ENCODE peak calls at places on chromosomes 6 and 20, in eight cellular contexts. One of them, this sample, is unnamed.
A peak's percentile ranks its signal among the peaks of the same experiment; 100 is the strongest.

GRCh38 chr20:38001173-38001875 is 31.9 kb downstream of the TTI1 start:
- DNase-seq in astrocyte: peak; percentile 78
- DNase-seq in nephron progenitor cell: no peak
- DNase-seq in endothelial cell: no peak
- DNase-seq in A549: no peak
- DNase-seq in GM12864: no peak
- DNase-seq in lower leg skin: no peak
- DNase-seq in endothelial cell of umbilical vein: peak; percentile 76
- DNase-seq in this sample: no peak

GRCh38 chr6:106514281-106514885 is 114.9 kb downstream of the RTN4IP1 start:
- DNase-seq in astrocyte: no peak
- DNase-seq in nephron progenitor cell: no peak
- DNase-seq in endothelial cell: no peak
- DNase-seq in A549: no peak
- DNase-seq in GM12864: no peak
- DNase-seq in lower leg skin: no peak
- DNase-seq in endothelial cell of umbilical vein: no peak
- DNase-seq in this sample: no peak

GRCh38 chr20:48538856-48539255 is 288.9 kb downstream of the PREX1 start:
- DNase-seq in astrocyte: peak; percentile 12
- DNase-seq in nephron progenitor cell: no peak
- DNase-seq in endothelial cell: no peak
- DNase-seq in A549: no peak
- DNase-seq in GM12864: no peak
- DNase-seq in lower leg skin: no peak
- DNase-seq in endothelial cell of umbilical vein: no peak
- DNase-seq in this sample: no peak

GRCh38 chr6:18155864-18156396 is 708 bp downstream of the KDM1B start:
- DNase-seq in astrocyte: peak; percentile 31
- DNase-seq in nephron progenitor cell: peak; percentile 36
- DNase-seq in endothelial cell: peak; percentile 35
- DNase-seq in A549: peak; percentile 76
- DNase-seq in GM12864: peak; percentile 60
- DNase-seq in lower leg skin: peak; percentile 90
- DNase-seq in endothelial cell of umbilical vein: peak; percentile 40
- DNase-seq in this sample: peak; percentile 66

GRCh38 chr6:169618526-169619490 is 83.0 kb downstream of the WDR27 start:
- DNase-seq in astrocyte: peak; percentile 97
- DNase-seq in nephron progenitor cell: no peak
- DNase-seq in endothelial cell: no peak
- DNase-seq in A549: no peak
- DNase-seq in GM12864: no peak
- DNase-seq in lower leg skin: no peak
- DNase-seq in endothelial cell of umbilical vein: no peak
- DNase-seq in this sample: no peak

GRCh38 chr20:49323622-49324238 is 45.9 kb upstream of the ZNFX1 start:
- DNase-seq in astrocyte: peak; percentile 86
- DNase-seq in nephron progenitor cell: no peak
- DNase-seq in endothelial cell: peak; percentile 42
- DNase-seq in A549: no peak
- DNase-seq in GM12864: no peak
- DNase-seq in lower leg skin: no peak
- DNase-seq in endothelial cell of umbilical vein: peak; percentile 89
- DNase-seq in this sample: peak; percentile 36

GRCh38 chr6:47047479-47048411 is 5.6 kb upstream of the ADGRF1 start:
- DNase-seq in astrocyte: peak; percentile 83
- DNase-seq in nephron progenitor cell: peak; percentile 47
- DNase-seq in endothelial cell: peak; percentile 63
- DNase-seq in A549: peak; percentile 17
- DNase-seq in GM12864: peak; percentile 39
- DNase-seq in lower leg skin: no peak
- DNase-seq in endothelial cell of umbilical vein: peak; percentile 94
- DNase-seq in this sample: peak; percentile 36

GRCh38 chr6:80457044-80457933 is 350.8 kb downstream of the BCKDHB start:
- DNase-seq in astrocyte: peak; percentile 97
- DNase-seq in nephron progenitor cell: no peak
- DNase-seq in endothelial cell: no peak
- DNase-seq in A549: no peak
- DNase-seq in GM12864: no peak
- DNase-seq in lower leg skin: peak; percentile 84
- DNase-seq in endothelial cell of umbilical vein: peak; percentile 94
- DNase-seq in this sample: no peak

GRCh38 chr20:23257848-23258746 is 92.5 kb upstream of the NXT1 start:
- DNase-seq in astrocyte: peak; percentile 88
- DNase-seq in nephron progenitor cell: no peak
- DNase-seq in endothelial cell: no peak
- DNase-seq in A549: no peak
- DNase-seq in GM12864: no peak
- DNase-seq in lower leg skin: no peak
- DNase-seq in endothelial cell of umbilical vein: peak; percentile 97
- DNase-seq in this sample: no peak

GRCh38 chr6:52576392-52577021 is 353 bp downstream of the TRAM2 start:
- DNase-seq in astrocyte: peak; percentile 72
- DNase-seq in nephron progenitor cell: no peak
- DNase-seq in endothelial cell: peak; percentile 66
- DNase-seq in A549: peak; percentile 67
- DNase-seq in GM12864: peak; percentile 62
- DNase-seq in lower leg skin: peak; percentile 94
- DNase-seq in endothelial cell of umbilical vein: peak; percentile 87
- DNase-seq in this sample: peak; percentile 81

GRCh38 chr20:46970937-46971630 is 76.4 kb downstream of the EYA2 start:
- DNase-seq in astrocyte: peak; percentile 66
- DNase-seq in nephron progenitor cell: peak; percentile 27
- DNase-seq in endothelial cell: peak; percentile 39
- DNase-seq in A549: peak; percentile 92
- DNase-seq in GM12864: no peak
- DNase-seq in lower leg skin: peak; percentile 46
- DNase-seq in endothelial cell of umbilical vein: peak; percentile 24
- DNase-seq in this sample: no peak

GRCh38 chr6:160076009-160076408 is 45.6 kb upstream of the SLC22A1 start:
- DNase-seq in astrocyte: no peak
- DNase-seq in nephron progenitor cell: no peak
- DNase-seq in endothelial cell: no peak
- DNase-seq in A549: no peak
- DNase-seq in GM12864: no peak
- DNase-seq in lower leg skin: no peak
- DNase-seq in endothelial cell of umbilical vein: no peak
- DNase-seq in this sample: no peak

GRCh38 chr6:30915591-30915946 is 1.5 kb downstream of the VARS2 start:
- DNase-seq in astrocyte: peak; percentile 40
- DNase-seq in nephron progenitor cell: peak; percentile 25
- DNase-seq in endothelial cell: peak; percentile 25
- DNase-seq in A549: peak; percentile 79
- DNase-seq in GM12864: peak; percentile 21
- DNase-seq in lower leg skin: no peak
- DNase-seq in endothelial cell of umbilical vein: peak; percentile 75
- DNase-seq in this sample: peak; percentile 84

GRCh38 chr6:158665332-158665731 is 15.5 kb downstream of the SYTL3 start:
- DNase-seq in astrocyte: no peak
- DNase-seq in nephron progenitor cell: no peak
- DNase-seq in endothelial cell: no peak
- DNase-seq in A549: no peak
- DNase-seq in GM12864: no peak
- DNase-seq in lower leg skin: peak; percentile 49
- DNase-seq in endothelial cell of umbilical vein: no peak
- DNase-seq in this sample: no peak

GRCh38 chr6:158662607-158663464 is 13.0 kb downstream of the SYTL3 start:
- DNase-seq in astrocyte: peak; percentile 69
- DNase-seq in nephron progenitor cell: peak; percentile 16
- DNase-seq in endothelial cell: no peak
- DNase-seq in A549: no peak
- DNase-seq in GM12864: no peak
- DNase-seq in lower leg skin: no peak
- DNase-seq in endothelial cell of umbilical vein: no peak
- DNase-seq in this sample: no peak

GRCh38 chr6:158660331-158660730 is 10.5 kb downstream of the SYTL3 start:
- DNase-seq in astrocyte: no peak
- DNase-seq in nephron progenitor cell: no peak
- DNase-seq in endothelial cell: no peak
- DNase-seq in A549: peak; percentile 54
- DNase-seq in GM12864: no peak
- DNase-seq in lower leg skin: no peak
- DNase-seq in endothelial cell of umbilical vein: no peak
- DNase-seq in this sample: peak; percentile 65

GRCh38 chr6:158663465-158664167 is 13.8 kb downstream of the SYTL3 start:
- DNase-seq in astrocyte: no peak
- DNase-seq in nephron progenitor cell: no peak
- DNase-seq in endothelial cell: no peak
- DNase-seq in A549: no peak
- DNase-seq in GM12864: no peak
- DNase-seq in lower leg skin: no peak
- DNase-seq in endothelial cell of umbilical vein: no peak
- DNase-seq in this sample: no peak

DNA sequence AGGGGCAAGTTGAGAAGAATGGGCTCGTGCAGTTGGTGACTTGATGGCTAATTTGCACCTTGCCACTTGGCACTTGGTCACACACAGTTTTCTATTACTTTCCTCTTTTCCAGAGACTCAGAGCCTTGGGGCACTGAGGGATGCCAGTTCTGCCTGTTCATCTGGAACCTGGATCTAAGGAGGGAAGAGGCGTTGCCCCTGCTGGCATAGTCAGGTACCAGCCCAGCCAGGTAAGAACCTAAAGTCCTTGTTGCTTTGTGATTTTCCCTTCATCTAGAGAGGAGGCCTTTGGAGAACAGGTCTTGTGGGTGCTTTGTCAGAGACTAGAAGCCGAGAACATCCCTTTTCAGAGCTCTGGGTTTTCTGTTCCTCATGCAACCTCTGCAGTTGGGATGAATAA is 11.3 kb downstream of the SYTL3 start:
- DNase-seq in astrocyte: no peak
- DNase-seq in nephron progenitor cell: no peak
- DNase-seq in endothelial cell: no peak
- DNase-seq in A549: no peak
- DNase-seq in GM12864: no peak
- DNase-seq in lower leg skin: no peak
- DNase-seq in endothelial cell of umbilical vein: no peak
- DNase-seq in this sample: no peak
- TF ChIP-seq CTCF in astrocyte: no peak
- TF ChIP-seq CTCF in nephron progenitor cell: no peak
- TF ChIP-seq CTCF in endothelial cell: no peak
- TF ChIP-seq CTCF in A549: no peak
- TF ChIP-seq CTCF in GM12864: peak; percentile 11
- TF ChIP-seq CTCF in lower leg skin: no peak
- TF ChIP-seq CTCF in endothelial cell of umbilical vein: no peak
- TF ChIP-seq CTCF in this sample: no peak

DNA sequence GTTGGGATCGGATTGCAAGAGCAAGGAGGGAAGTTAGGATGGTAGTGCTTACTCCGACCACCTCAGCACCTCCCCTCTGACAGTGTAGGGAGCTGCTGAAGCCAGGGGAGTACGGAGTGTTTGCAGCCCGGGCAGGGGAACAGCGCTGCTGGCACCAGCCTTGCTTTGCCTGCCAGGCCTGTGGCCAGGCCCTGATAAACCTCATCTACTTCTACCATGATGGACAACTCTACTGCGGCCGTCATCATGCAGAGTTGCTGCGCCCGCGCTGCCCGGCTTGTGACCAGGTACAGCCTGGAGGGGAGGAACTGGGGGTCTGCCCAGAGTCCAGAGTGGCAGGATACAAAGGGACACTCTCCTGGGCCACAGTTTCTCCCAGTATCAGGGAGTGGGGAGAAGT is 2.2 kb upstream of the TOMM6 start:
- DNase-seq in astrocyte: no peak
- DNase-seq in nephron progenitor cell: no peak
- DNase-seq in endothelial cell: no peak
- DNase-seq in A549: no peak
- DNase-seq in GM12864: no peak
- DNase-seq in lower leg skin: no peak
- DNase-seq in endothelial cell of umbilical vein: no peak
- DNase-seq in this sample: no peak
- TF ChIP-seq CTCF in astrocyte: no peak
- TF ChIP-seq CTCF in nephron progenitor cell: no peak
- TF ChIP-seq CTCF in endothelial cell: no peak
- TF ChIP-seq CTCF in A549: no peak
- TF ChIP-seq CTCF in GM12864: no peak
- TF ChIP-seq CTCF in lower leg skin: no peak
- TF ChIP-seq CTCF in endothelial cell of umbilical vein: no peak
- TF ChIP-seq CTCF in this sample: no peak

DNA sequence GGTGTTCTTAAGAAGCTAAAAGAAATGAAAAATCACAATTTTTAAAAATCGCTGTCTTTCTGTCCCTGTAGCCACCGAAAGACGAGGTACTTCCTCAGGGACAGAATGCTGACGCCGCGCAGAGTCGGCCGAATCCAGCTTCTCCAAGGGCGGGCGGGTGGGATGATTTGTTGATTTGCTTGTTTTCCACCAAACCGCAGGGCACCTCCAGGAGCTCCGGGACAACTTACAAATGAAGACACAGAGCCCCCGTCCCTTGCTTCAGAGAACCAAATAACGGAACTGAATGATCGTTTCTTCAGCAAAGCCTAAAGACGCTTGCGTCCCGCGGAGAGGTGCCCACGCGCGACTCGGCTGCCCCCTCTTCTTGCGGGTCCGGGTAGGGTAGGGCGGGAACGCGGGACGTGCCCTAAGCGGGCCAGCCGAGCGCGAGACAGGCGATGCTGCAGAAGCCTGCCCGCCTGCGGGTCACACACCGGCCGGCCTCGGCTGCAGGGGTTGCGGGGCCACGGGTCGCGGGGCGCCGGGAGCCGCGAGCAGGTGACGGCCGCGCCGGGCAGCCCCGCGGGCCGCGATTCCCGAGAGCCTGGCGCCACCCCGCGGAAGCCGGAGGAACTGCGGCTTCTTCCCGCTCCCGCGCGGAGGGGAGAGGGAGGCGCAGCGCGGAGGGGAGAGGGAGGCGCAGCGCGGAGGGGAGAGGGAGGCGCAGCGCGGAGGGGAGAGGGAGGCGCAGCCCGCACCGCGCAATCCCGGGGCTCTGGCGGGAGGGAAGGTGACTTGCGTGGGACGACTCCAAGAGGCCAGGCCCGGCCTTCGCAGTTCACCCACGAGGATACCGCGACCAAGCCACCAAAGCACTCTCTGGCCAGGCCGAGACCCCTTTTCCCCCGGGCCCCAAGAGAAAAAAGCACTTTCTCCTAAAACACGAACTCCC is 7.7 kb upstream of the FOXF2 start:
- DNase-seq in astrocyte: no peak
- DNase-seq in nephron progenitor cell: peak; percentile 90
- DNase-seq in endothelial cell: peak; percentile 91
- DNase-seq in A549: no peak
- DNase-seq in GM12864: no peak
- DNase-seq in lower leg skin: no peak
- DNase-seq in endothelial cell of umbilical vein: peak; percentile 3
- DNase-seq in this sample: peak; percentile 76
- TF ChIP-seq CTCF in astrocyte: peak; percentile 39
- TF ChIP-seq CTCF in nephron progenitor cell: peak; percentile 68
- TF ChIP-seq CTCF in endothelial cell: peak; percentile 99
- TF ChIP-seq CTCF in A549: peak; percentile 75
- TF ChIP-seq CTCF in GM12864: peak; percentile 68
- TF ChIP-seq CTCF in lower leg skin: no peak
- TF ChIP-seq CTCF in endothelial cell of umbilical vein: peak; percentile 74
- TF ChIP-seq CTCF in this sample: peak; percentile 89

GRCh38 chr6:82589509-82590206 is 226.0 kb downstream of the TPBG start:
- DNase-seq in astrocyte: peak; percentile 93
- DNase-seq in nephron progenitor cell: no peak
- DNase-seq in endothelial cell: peak; percentile 18
- DNase-seq in A549: peak; percentile 26
- DNase-seq in GM12864: no peak
- DNase-seq in lower leg skin: no peak
- DNase-seq in endothelial cell of umbilical vein: peak; percentile 3
- DNase-seq in this sample: no peak

GRCh38 chr6:82588859-82589412 is 225.3 kb downstream of the TPBG start:
- DNase-seq in astrocyte: no peak
- DNase-seq in nephron progenitor cell: no peak
- DNase-seq in endothelial cell: no peak
- DNase-seq in A549: no peak
- DNase-seq in GM12864: no peak
- DNase-seq in lower leg skin: no peak
- DNase-seq in endothelial cell of umbilical vein: no peak
- DNase-seq in this sample: no peak

GRCh38 chr6:82588020-82588419 is 224.4 kb downstream of the TPBG start:
- DNase-seq in astrocyte: no peak
- DNase-seq in nephron progenitor cell: no peak
- DNase-seq in endothelial cell: no peak
- DNase-seq in A549: no peak
- DNase-seq in GM12864: no peak
- DNase-seq in lower leg skin: no peak
- DNase-seq in endothelial cell of umbilical vein: no peak
- DNase-seq in this sample: no peak
- TF ChIP-seq CTCF in astrocyte: no peak
- TF ChIP-seq CTCF in nephron progenitor cell: no peak
- TF ChIP-seq CTCF in endothelial cell: no peak
- TF ChIP-seq CTCF in A549: no peak
- TF ChIP-seq CTCF in GM12864: no peak
- TF ChIP-seq CTCF in lower leg skin: no peak
- TF ChIP-seq CTCF in endothelial cell of umbilical vein: no peak
- TF ChIP-seq CTCF in this sample: no peak

This sample was measured in GM10248.